ENCODE peak calls at places on chromosomes 12 and 14, in seven cellular contexts. One of them, this sample, is unnamed.

GRCh38 chr14:53516261-53516774 is 363.2 kb upstream of the DDHD1 start:
- DNase-seq in SK-N-SH: no peak
- DNase-seq in PC-9: no peak
- DNase-seq in IMR-90: peak; percentile 96
- DNase-seq in OCI-LY7: no peak
- DNase-seq in HepG2: no peak
- DNase-seq in astrocyte: peak; percentile 80
- DNase-seq in this sample: no peak

GRCh38 chr12:28222081-28222700 is 31.9 kb downstream of the CCDC91 start:
- DNase-seq in SK-N-SH: no peak
- DNase-seq in PC-9: no peak
- DNase-seq in IMR-90: no peak
- DNase-seq in OCI-LY7: no peak
- DNase-seq in HepG2: no peak
- DNase-seq in astrocyte: peak; percentile 46
- DNase-seq in this sample: peak; percentile 65

GRCh38 chr14:57747036-57747435 is 118.9 kb downstream of the SLC35F4 start:
- DNase-seq in SK-N-SH: no peak
- DNase-seq in PC-9: no peak
- DNase-seq in IMR-90: no peak
- DNase-seq in OCI-LY7: no peak
- DNase-seq in HepG2: no peak
- DNase-seq in astrocyte: peak; percentile 55
- DNase-seq in this sample: no peak

GRCh38 chr14:90105756-90106155 is 44.0 kb downstream of the KCNK13 start:
- DNase-seq in SK-N-SH: no peak
- DNase-seq in PC-9: no peak
- DNase-seq in IMR-90: no peak
- DNase-seq in OCI-LY7: no peak
- DNase-seq in HepG2: peak; percentile 18
- DNase-seq in astrocyte: no peak
- DNase-seq in this sample: no peak

GRCh38 chr12:124484526-124484953 is 82.9 kb downstream of the NCOR2 start:
- DNase-seq in SK-N-SH: no peak
- DNase-seq in PC-9: no peak
- DNase-seq in IMR-90: no peak
- DNase-seq in OCI-LY7: peak; percentile 55
- DNase-seq in HepG2: no peak
- DNase-seq in astrocyte: no peak
- DNase-seq in this sample: no peak

GRCh38 chr12:50508420-50508819 is 3.6 kb downstream of the DIP2B start:
- DNase-seq in SK-N-SH: no peak
- DNase-seq in PC-9: no peak
- DNase-seq in IMR-90: no peak
- DNase-seq in OCI-LY7: no peak
- DNase-seq in HepG2: no peak
- DNase-seq in astrocyte: no peak
- DNase-seq in this sample: no peak

GRCh38 chr12:121295123-121295745 is 1.3 kb downstream of the CAMKK2 start:
- DNase-seq in SK-N-SH: peak; percentile 65
- DNase-seq in PC-9: no peak
- DNase-seq in IMR-90: no peak
- DNase-seq in OCI-LY7: peak; percentile 58
- DNase-seq in HepG2: peak; percentile 6
- DNase-seq in astrocyte: no peak
- DNase-seq in this sample: peak; percentile 60

GRCh38 chr14:91835197-91835919 is 32.0 kb downstream of the TC2N start:
- DNase-seq in SK-N-SH: no peak
- DNase-seq in PC-9: no peak
- DNase-seq in IMR-90: no peak
- DNase-seq in OCI-LY7: no peak
- DNase-seq in HepG2: no peak
- DNase-seq in astrocyte: no peak
- DNase-seq in this sample: no peak

GRCh38 chr12:2284857-2285256 is 232.1 kb downstream of the CACNA1C start:
- DNase-seq in SK-N-SH: peak; percentile 86
- DNase-seq in PC-9: peak; percentile 19
- DNase-seq in IMR-90: peak; percentile 73
- DNase-seq in OCI-LY7: peak; percentile 87
- DNase-seq in HepG2: peak; percentile 29
- DNase-seq in astrocyte: peak; percentile 70
- DNase-seq in this sample: peak; percentile 81

GRCh38 chr12:7114008-7114407 is 5.0 kb upstream of the C1RL start:
- DNase-seq in SK-N-SH: no peak
- DNase-seq in PC-9: no peak
- DNase-seq in IMR-90: no peak
- DNase-seq in OCI-LY7: no peak
- DNase-seq in HepG2: no peak
- DNase-seq in astrocyte: no peak
- DNase-seq in this sample: no peak

GRCh38 chr12:95424271-95424994 is 49.5 kb upstream of the METAP2 start:
- DNase-seq in SK-N-SH: no peak
- DNase-seq in PC-9: peak; percentile 5
- DNase-seq in IMR-90: no peak
- DNase-seq in OCI-LY7: no peak
- DNase-seq in HepG2: no peak
- DNase-seq in astrocyte: no peak
- DNase-seq in this sample: peak; percentile 43

GRCh38 chr14:49786315-49786714 is 18.4 kb downstream of the KLHDC2 start:
- DNase-seq in SK-N-SH: no peak
- DNase-seq in PC-9: no peak
- DNase-seq in IMR-90: no peak
- DNase-seq in OCI-LY7: no peak
- DNase-seq in HepG2: no peak
- DNase-seq in astrocyte: no peak
- DNase-seq in this sample: no peak

GRCh38 chr12:19277707-19278106 is 148.2 kb downstream of the PLEKHA5 start:
- DNase-seq in SK-N-SH: no peak
- DNase-seq in PC-9: no peak
- DNase-seq in IMR-90: no peak
- DNase-seq in OCI-LY7: no peak
- DNase-seq in HepG2: no peak
- DNase-seq in astrocyte: no peak
- DNase-seq in this sample: no peak

GRCh38 chr14:20624495-20625070 is 16.9 kb downstream of the OR6S1 start:
- DNase-seq in SK-N-SH: no peak
- DNase-seq in PC-9: peak; percentile 34
- DNase-seq in IMR-90: peak; percentile 60
- DNase-seq in OCI-LY7: no peak
- DNase-seq in HepG2: no peak
- DNase-seq in astrocyte: peak; percentile 52
- DNase-seq in this sample: peak; percentile 49

GRCh38 chr14:89307409-89307808 is 109.6 kb downstream of the FOXN3 start:
- DNase-seq in SK-N-SH: no peak
- DNase-seq in PC-9: no peak
- DNase-seq in IMR-90: no peak
- DNase-seq in OCI-LY7: peak; percentile 58
- DNase-seq in HepG2: no peak
- DNase-seq in astrocyte: no peak
- DNase-seq in this sample: no peak

GRCh38 chr14:89296281-89296745 is 120.7 kb downstream of the FOXN3 start:
- DNase-seq in SK-N-SH: no peak
- DNase-seq in PC-9: no peak
- DNase-seq in IMR-90: no peak
- DNase-seq in OCI-LY7: no peak
- DNase-seq in HepG2: no peak
- DNase-seq in astrocyte: no peak
- DNase-seq in this sample: no peak

GRCh38 chr12:104750061-104750460 is 208.0 kb downstream of the SLC41A2 start:
- DNase-seq in SK-N-SH: no peak
- DNase-seq in PC-9: peak; percentile 44
- DNase-seq in IMR-90: peak; percentile 75
- DNase-seq in OCI-LY7: peak; percentile 56
- DNase-seq in HepG2: no peak
- DNase-seq in astrocyte: peak; percentile 78
- DNase-seq in this sample: no peak

DNA sequence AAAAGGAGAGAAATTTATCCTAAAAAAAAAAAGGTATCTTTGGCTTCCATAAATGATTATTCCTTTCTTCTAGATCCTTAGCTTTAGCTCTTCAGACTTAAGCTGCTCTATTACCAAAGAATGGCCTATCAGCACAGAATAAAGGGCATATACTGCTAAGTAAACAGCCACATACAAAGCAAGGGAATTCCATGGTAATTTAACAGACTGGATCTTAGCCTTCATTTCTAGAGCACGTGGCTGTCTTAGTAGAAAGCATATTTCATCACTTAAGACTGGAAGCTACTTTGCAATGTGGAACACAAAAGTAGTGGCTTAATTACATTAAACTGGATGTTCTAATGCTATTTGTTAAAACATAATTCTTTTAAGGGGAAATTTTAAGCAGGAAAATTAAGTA is 23.1 kb downstream of the TMED10 start:
- DNase-seq in SK-N-SH: no peak
- DNase-seq in PC-9: no peak
- DNase-seq in IMR-90: no peak
- DNase-seq in OCI-LY7: no peak
- DNase-seq in HepG2: no peak
- DNase-seq in astrocyte: no peak
- DNase-seq in this sample: no peak
- H4K20me1 ChIP-seq in SK-N-SH: peaks cover 38% of the 10 kb centered on the region
- H4K20me1 ChIP-seq in PC-9: peaks cover 68% of the 10 kb centered on the region
- H4K20me1 ChIP-seq in IMR-90: peaks cover 33% of the 10 kb centered on the region
- H4K20me1 ChIP-seq in OCI-LY7: peaks cover 8% of the 10 kb centered on the region
- H4K20me1 ChIP-seq in HepG2: peaks cover 4% of the 10 kb centered on the region
- H4K20me1 ChIP-seq in astrocyte: peaks cover 72% of the 10 kb centered on the region
- H4K20me1 ChIP-seq in this sample: no peaks in the 10 kb centered on the region

GRCh38 chr12:30805959-30806358 is 51.2 kb upstream of the CAPRIN2 start:
- DNase-seq in SK-N-SH: no peak
- DNase-seq in PC-9: peak; percentile 29
- DNase-seq in IMR-90: no peak
- DNase-seq in OCI-LY7: no peak
- DNase-seq in HepG2: no peak
- DNase-seq in astrocyte: no peak
- DNase-seq in this sample: no peak

GRCh38 chr12:30810918-30811317 is 56.2 kb upstream of the CAPRIN2 start:
- DNase-seq in SK-N-SH: no peak
- DNase-seq in PC-9: no peak
- DNase-seq in IMR-90: no peak
- DNase-seq in OCI-LY7: no peak
- DNase-seq in HepG2: no peak
- DNase-seq in astrocyte: no peak
- DNase-seq in this sample: no peak

GRCh38 chr12:30811966-30812365 is 57.2 kb upstream of the CAPRIN2 start:
- DNase-seq in SK-N-SH: no peak
- DNase-seq in PC-9: no peak
- DNase-seq in IMR-90: no peak
- DNase-seq in OCI-LY7: no peak
- DNase-seq in HepG2: no peak
- DNase-seq in astrocyte: no peak
- DNase-seq in this sample: no peak

GRCh38 chr12:30807695-30808034 is 52.9 kb upstream of the CAPRIN2 start:
- DNase-seq in SK-N-SH: no peak
- DNase-seq in PC-9: no peak
- DNase-seq in IMR-90: no peak
- DNase-seq in OCI-LY7: no peak
- DNase-seq in HepG2: no peak
- DNase-seq in astrocyte: no peak
- DNase-seq in this sample: no peak

DNA sequence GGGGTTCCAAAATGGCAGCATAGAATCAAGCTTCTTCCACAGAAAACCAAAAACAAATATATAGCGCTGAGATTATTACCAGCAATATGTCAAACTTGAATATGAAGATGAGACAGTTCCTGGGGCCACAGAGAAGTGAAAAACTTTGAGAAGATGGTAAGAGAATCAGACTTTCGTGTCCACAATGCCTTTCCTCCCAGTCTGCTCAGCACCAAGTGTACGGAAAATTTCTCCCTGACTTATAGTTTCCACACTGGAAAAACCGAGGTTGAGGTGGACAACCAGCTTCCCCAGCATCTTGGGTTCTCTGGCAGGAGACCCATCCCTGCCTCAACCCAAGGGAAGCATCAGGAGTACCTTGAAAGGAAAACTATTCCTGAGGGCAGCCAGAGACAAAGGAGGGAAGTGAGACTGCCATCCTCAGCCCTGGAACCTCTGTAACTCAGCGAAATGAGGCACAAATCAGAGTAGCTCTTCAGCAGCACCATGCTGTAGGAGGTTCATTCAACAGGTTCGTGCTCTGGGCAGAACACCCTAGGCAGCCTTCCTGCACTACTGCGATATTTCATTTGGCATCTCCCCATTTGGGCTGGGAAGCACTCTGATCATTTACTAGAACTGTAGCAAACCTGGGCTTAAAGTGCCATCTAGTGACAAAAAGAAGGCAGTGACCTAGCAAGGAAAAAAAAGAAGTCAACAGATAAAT is 52.4 kb upstream of the CAPRIN2 start:
- DNase-seq in SK-N-SH: peak; percentile 61
- DNase-seq in PC-9: peak; percentile 30
- DNase-seq in IMR-90: peak; percentile 76
- DNase-seq in OCI-LY7: peak; percentile 63
- DNase-seq in HepG2: peak; percentile 54
- DNase-seq in astrocyte: peak; percentile 60
- DNase-seq in this sample: peak; percentile 84
- H3K4me3 ChIP-seq in SK-N-SH: no peak overlapping the region
- H3K4me3 ChIP-seq in PC-9: no peak overlapping the region
- H3K4me3 ChIP-seq in IMR-90: no peak overlapping the region
- H3K4me3 ChIP-seq in OCI-LY7: no peak overlapping the region
- H3K4me3 ChIP-seq in HepG2: no peak overlapping the region
- H3K4me3 ChIP-seq in astrocyte: no peak overlapping the region
- H3K4me3 ChIP-seq in this sample: no peak overlapping the region

DNA sequence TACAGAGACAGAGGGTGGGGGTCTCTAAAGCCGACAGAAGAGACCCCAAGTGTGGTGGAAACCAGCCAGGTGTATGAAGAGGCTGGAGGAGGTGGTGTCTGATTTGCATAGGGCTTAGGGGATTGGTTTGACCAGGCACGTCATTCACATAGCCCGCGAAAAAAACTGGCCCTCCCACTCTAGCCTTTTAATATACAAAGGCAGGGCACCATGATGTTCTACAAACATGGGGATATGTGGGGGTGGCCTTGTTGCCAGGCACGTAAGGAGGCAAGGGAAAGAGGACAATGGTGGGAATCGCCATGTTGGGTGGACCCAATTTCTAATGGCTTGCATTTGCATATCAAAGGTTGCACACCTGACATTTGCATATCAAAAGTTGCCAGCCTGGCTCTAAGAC is 13.2 kb downstream of the LALBA start:
- DNase-seq in SK-N-SH: no peak
- DNase-seq in PC-9: no peak
- DNase-seq in IMR-90: no peak
- DNase-seq in OCI-LY7: no peak
- DNase-seq in HepG2: no peak
- DNase-seq in astrocyte: no peak
- DNase-seq in this sample: no peak
- H3K27ac ChIP-seq in SK-N-SH: no peak overlapping the region
- H3K27ac ChIP-seq in PC-9: no peak overlapping the region
- H3K27ac ChIP-seq in IMR-90: no peak overlapping the region
- H3K27ac ChIP-seq in OCI-LY7: no peak overlapping the region
- H3K27ac ChIP-seq in HepG2: no peak overlapping the region
- H3K27ac ChIP-seq in astrocyte: no peak overlapping the region
- H3K27ac ChIP-seq in this sample: no peak overlapping the region

DNA sequence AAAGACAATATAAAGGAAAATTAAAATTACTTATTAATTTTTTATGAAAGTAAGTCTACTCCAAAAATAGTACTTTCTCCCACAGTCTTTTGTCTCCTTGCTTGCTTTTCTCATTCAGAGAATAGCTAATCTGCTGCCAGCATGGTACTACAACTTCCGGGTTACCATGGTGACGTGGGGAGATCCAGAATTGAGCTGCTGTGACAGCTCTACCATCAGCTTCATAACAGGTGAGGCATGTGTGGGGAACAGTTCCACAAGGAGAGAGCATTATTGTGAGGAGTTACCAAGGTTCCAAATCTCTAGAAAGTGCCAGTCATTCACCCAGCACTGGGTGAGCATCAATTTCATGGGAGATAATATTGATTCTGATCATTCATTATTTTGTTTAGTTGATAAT is 197.8 kb downstream of the PTPRO start:
- DNase-seq in SK-N-SH: no peak
- DNase-seq in PC-9: no peak
- DNase-seq in IMR-90: no peak
- DNase-seq in OCI-LY7: no peak
- DNase-seq in HepG2: no peak
- DNase-seq in astrocyte: no peak
- DNase-seq in this sample: peak; percentile 47
- H4K20me1 ChIP-seq in SK-N-SH: no peaks in the 10 kb centered on the region
- H4K20me1 ChIP-seq in PC-9: no peaks in the 10 kb centered on the region
- H4K20me1 ChIP-seq in IMR-90: no peaks in the 10 kb centered on the region
- H4K20me1 ChIP-seq in OCI-LY7: no peaks in the 10 kb centered on the region
- H4K20me1 ChIP-seq in HepG2: no peaks in the 10 kb centered on the region
- H4K20me1 ChIP-seq in astrocyte: no peaks in the 10 kb centered on the region
- H4K20me1 ChIP-seq in this sample: no peaks in the 10 kb centered on the region

This sample was measured in Karpas-422.